ENCODE peak calls at places on chromosomes 7 and 10, in ten cellular contexts. One of them, this sample, is unnamed.

GRCh38 chr7:97495487-97495886 is 236.4 kb upstream of the TAC1 start:
- DNase-seq in HepG2: no peak
- DNase-seq in neural crest cell: no peak
- DNase-seq in progenitor cell of endocrine pancreas: no peak
- DNase-seq in spleen: no peak
- DNase-seq in OCI-LY7: no peak
- DNase-seq in foreskin keratinocyte: no peak
- DNase-seq in ovary: no peak
- DNase-seq in psoas muscle: no peak
- DNase-seq in cardiac muscle cell: no peak
- DNase-seq in this sample: no peak

GRCh38 chr10:7027913-7028808 is 382.7 kb downstream of the SFMBT2 start:
- DNase-seq in spleen: no peak
- DNase-seq in progenitor cell of endocrine pancreas: no peak
- DNase-seq in psoas muscle: no peak
- DNase-seq in ovary: no peak
- DNase-seq in HepG2: no peak
- DNase-seq in neural crest cell: no peak
- DNase-seq in foreskin keratinocyte: peak
- DNase-seq in OCI-LY7: no peak
- DNase-seq in cardiac muscle cell: peak
- DNase-seq in this sample: no peak

GRCh38 chr7:27424749-27425148 is 182.1 kb downstream of the EVX1 start:
- DNase-seq in OCI-LY7: no peak
- DNase-seq in ovary: no peak
- DNase-seq in progenitor cell of endocrine pancreas: no peak
- DNase-seq in foreskin keratinocyte: no peak
- DNase-seq in HepG2: no peak
- DNase-seq in psoas muscle: no peak
- DNase-seq in spleen: no peak
- DNase-seq in cardiac muscle cell: no peak
- DNase-seq in neural crest cell: no peak
- DNase-seq in this sample: no peak

GRCh38 chr10:96960872-96961271 is 128.8 kb downstream of the LCOR start:
- DNase-seq in HepG2: no peak
- DNase-seq in ovary: no peak
- DNase-seq in OCI-LY7: no peak
- DNase-seq in progenitor cell of endocrine pancreas: no peak
- DNase-seq in foreskin keratinocyte: no peak
- DNase-seq in cardiac muscle cell: no peak
- DNase-seq in neural crest cell: no peak
- DNase-seq in psoas muscle: no peak
- DNase-seq in spleen: no peak
- DNase-seq in this sample: no peak

GRCh38 chr7:24702674-24703235 is 54.5 kb downstream of the GSDME start:
- DNase-seq in cardiac muscle cell: peak
- DNase-seq in ovary: no peak
- DNase-seq in foreskin keratinocyte: no peak
- DNase-seq in progenitor cell of endocrine pancreas: no peak
- DNase-seq in HepG2: no peak
- DNase-seq in psoas muscle: no peak
- DNase-seq in neural crest cell: no peak
- DNase-seq in spleen: peak
- DNase-seq in OCI-LY7: no peak
- DNase-seq in this sample: no peak

GRCh38 chr10:44195120-44196007 is 189.5 kb downstream of the CXCL12 start:
- DNase-seq in OCI-LY7: no peak
- DNase-seq in foreskin keratinocyte: peak
- DNase-seq in psoas muscle: peak
- DNase-seq in HepG2: peak
- DNase-seq in ovary: peak
- DNase-seq in progenitor cell of endocrine pancreas: no peak
- DNase-seq in cardiac muscle cell: peak
- DNase-seq in spleen: no peak
- DNase-seq in neural crest cell: no peak
- DNase-seq in this sample: no peak

GRCh38 chr10:28177944-28178637 is 124.8 kb downstream of the MPP7 start:
- DNase-seq in ovary: no peak
- DNase-seq in progenitor cell of endocrine pancreas: no peak
- DNase-seq in spleen: no peak
- DNase-seq in neural crest cell: no peak
- DNase-seq in HepG2: no peak
- DNase-seq in cardiac muscle cell: no peak
- DNase-seq in foreskin keratinocyte: no peak
- DNase-seq in psoas muscle: no peak
- DNase-seq in OCI-LY7: peak
- DNase-seq in this sample: no peak

GRCh38 chr7:17983238-17984088 is 43.2 kb upstream of the SNX13 start:
- DNase-seq in spleen: no peak
- DNase-seq in foreskin keratinocyte: no peak
- DNase-seq in progenitor cell of endocrine pancreas: no peak
- DNase-seq in ovary: no peak
- DNase-seq in psoas muscle: no peak
- DNase-seq in OCI-LY7: no peak
- DNase-seq in cardiac muscle cell: no peak
- DNase-seq in neural crest cell: no peak
- DNase-seq in HepG2: no peak
- DNase-seq in this sample: no peak

GRCh38 chr7:90931996-90932912 is 332.0 kb upstream of the FZD1 start:
- DNase-seq in spleen: no peak
- DNase-seq in psoas muscle: no peak
- DNase-seq in OCI-LY7: peak
- DNase-seq in cardiac muscle cell: peak
- DNase-seq in progenitor cell of endocrine pancreas: no peak
- DNase-seq in foreskin keratinocyte: no peak
- DNase-seq in ovary: no peak
- DNase-seq in neural crest cell: no peak
- DNase-seq in HepG2: no peak
- DNase-seq in this sample: no peak

GRCh38 chr7:148987751-148988512 is 40.4 kb downstream of the PDIA4 start:
- DNase-seq in HepG2: no peak
- DNase-seq in neural crest cell: no peak
- DNase-seq in ovary: no peak
- DNase-seq in OCI-LY7: peak
- DNase-seq in psoas muscle: no peak
- DNase-seq in foreskin keratinocyte: no peak
- DNase-seq in progenitor cell of endocrine pancreas: no peak
- DNase-seq in cardiac muscle cell: no peak
- DNase-seq in spleen: peak
- DNase-seq in this sample: peak

GRCh38 chr7:111486472-111487142 is 75.7 kb downstream of the IMMP2L start:
- DNase-seq in cardiac muscle cell: peak
- DNase-seq in foreskin keratinocyte: no peak
- DNase-seq in HepG2: peak
- DNase-seq in neural crest cell: no peak
- DNase-seq in ovary: no peak
- DNase-seq in OCI-LY7: peak
- DNase-seq in progenitor cell of endocrine pancreas: no peak
- DNase-seq in psoas muscle: no peak
- DNase-seq in spleen: no peak
- DNase-seq in this sample: peak

GRCh38 chr7:149207324-149208035 is 12.1 kb downstream of the ZNF282 start:
- DNase-seq in ovary: no peak
- DNase-seq in neural crest cell: no peak
- DNase-seq in HepG2: no peak
- DNase-seq in OCI-LY7: no peak
- DNase-seq in progenitor cell of endocrine pancreas: no peak
- DNase-seq in psoas muscle: peak
- DNase-seq in spleen: peak
- DNase-seq in cardiac muscle cell: no peak
- DNase-seq in foreskin keratinocyte: no peak
- DNase-seq in this sample: no peak

GRCh38 chr7:151599401-151600227 is 79.9 kb upstream of the RHEB start:
- DNase-seq in ovary: peak
- DNase-seq in HepG2: no peak
- DNase-seq in progenitor cell of endocrine pancreas: no peak
- DNase-seq in spleen: no peak
- DNase-seq in OCI-LY7: no peak
- DNase-seq in foreskin keratinocyte: peak
- DNase-seq in neural crest cell: no peak
- DNase-seq in cardiac muscle cell: peak
- DNase-seq in psoas muscle: no peak
- DNase-seq in this sample: no peak

GRCh38 chr10:29392376-29393021 is 103.6 kb downstream of the LYZL1 start:
- DNase-seq in HepG2: peak
- DNase-seq in foreskin keratinocyte: no peak
- DNase-seq in ovary: peak
- DNase-seq in cardiac muscle cell: peak
- DNase-seq in OCI-LY7: peak
- DNase-seq in spleen: no peak
- DNase-seq in neural crest cell: peak
- DNase-seq in progenitor cell of endocrine pancreas: no peak
- DNase-seq in psoas muscle: no peak
- DNase-seq in this sample: peak

GRCh38 chr7:95420996-95421846 is 13.6 kb downstream of the PON2 start:
- DNase-seq in HepG2: no peak
- DNase-seq in cardiac muscle cell: peak
- DNase-seq in neural crest cell: no peak
- DNase-seq in OCI-LY7: no peak
- DNase-seq in progenitor cell of endocrine pancreas: no peak
- DNase-seq in foreskin keratinocyte: no peak
- DNase-seq in ovary: no peak
- DNase-seq in spleen: no peak
- DNase-seq in psoas muscle: no peak
- DNase-seq in this sample: no peak

GRCh38 chr10:103812004-103812403 is 43.4 kb downstream of the SH3PXD2A start:
- DNase-seq in neural crest cell: no peak
- DNase-seq in cardiac muscle cell: no peak
- DNase-seq in OCI-LY7: no peak
- DNase-seq in HepG2: no peak
- DNase-seq in psoas muscle: peak
- DNase-seq in foreskin keratinocyte: no peak
- DNase-seq in spleen: peak
- DNase-seq in progenitor cell of endocrine pancreas: no peak
- DNase-seq in ovary: no peak
- DNase-seq in this sample: no peak

GRCh38 chr10:132938472-132939329 is 3.7 kb downstream of the CFAP46 start:
- DNase-seq in progenitor cell of endocrine pancreas: no peak
- DNase-seq in OCI-LY7: peak
- DNase-seq in foreskin keratinocyte: no peak
- DNase-seq in psoas muscle: no peak
- DNase-seq in cardiac muscle cell: peak
- DNase-seq in spleen: peak
- DNase-seq in neural crest cell: no peak
- DNase-seq in ovary: no peak
- DNase-seq in HepG2: peak
- DNase-seq in this sample: peak

GRCh38 chr10:131115321-131115720 is 196.2 kb downstream of the TCERG1L start:
- DNase-seq in psoas muscle: no peak
- DNase-seq in HepG2: no peak
- DNase-seq in cardiac muscle cell: no peak
- DNase-seq in OCI-LY7: no peak
- DNase-seq in spleen: no peak
- DNase-seq in neural crest cell: no peak
- DNase-seq in progenitor cell of endocrine pancreas: no peak
- DNase-seq in foreskin keratinocyte: no peak
- DNase-seq in ovary: no peak
- DNase-seq in this sample: no peak

GRCh38 chr7:90461216-90461615 is 8.2 kb upstream of the PTTG1IP2 start:
- DNase-seq in OCI-LY7: no peak
- DNase-seq in ovary: no peak
- DNase-seq in cardiac muscle cell: peak
- DNase-seq in HepG2: no peak
- DNase-seq in psoas muscle: no peak
- DNase-seq in progenitor cell of endocrine pancreas: no peak
- DNase-seq in foreskin keratinocyte: no peak
- DNase-seq in neural crest cell: no peak
- DNase-seq in spleen: no peak
- DNase-seq in this sample: no peak

GRCh38 chr10:14952851-14953451 is 945 bp downstream of the DCLRE1C start:
- DNase-seq in psoas muscle: no peak
- DNase-seq in neural crest cell: no peak
- DNase-seq in spleen: no peak
- DNase-seq in HepG2: no peak
- DNase-seq in foreskin keratinocyte: peak
- DNase-seq in OCI-LY7: peak
- DNase-seq in progenitor cell of endocrine pancreas: no peak
- DNase-seq in cardiac muscle cell: no peak
- DNase-seq in ovary: no peak
- DNase-seq in this sample: no peak
- TF ChIP-seq CTCF in psoas muscle: no peak
- TF ChIP-seq CTCF in neural crest cell: no peak
- TF ChIP-seq CTCF in spleen: no peak
- TF ChIP-seq CTCF in HepG2: peak
- TF ChIP-seq CTCF in foreskin keratinocyte: peak
- TF ChIP-seq CTCF in OCI-LY7: peak
- TF ChIP-seq CTCF in progenitor cell of endocrine pancreas: no peak
- TF ChIP-seq CTCF in cardiac muscle cell: no peak
- TF ChIP-seq CTCF in ovary: no peak
- TF ChIP-seq CTCF in this sample: no peak

GRCh38 chr10:109018892-109019507 is 904.3 kb downstream of the XPNPEP1 start:
- DNase-seq in neural crest cell: no peak
- DNase-seq in progenitor cell of endocrine pancreas: no peak
- DNase-seq in OCI-LY7: peak
- DNase-seq in HepG2: no peak
- DNase-seq in psoas muscle: no peak
- DNase-seq in spleen: no peak
- DNase-seq in cardiac muscle cell: peak
- DNase-seq in foreskin keratinocyte: peak
- DNase-seq in ovary: no peak
- DNase-seq in this sample: no peak
- TF ChIP-seq CTCF in neural crest cell: no peak
- TF ChIP-seq CTCF in progenitor cell of endocrine pancreas: no peak
- TF ChIP-seq CTCF in OCI-LY7: peak
- TF ChIP-seq CTCF in HepG2: no peak
- TF ChIP-seq CTCF in psoas muscle: no peak
- TF ChIP-seq CTCF in spleen: no peak
- TF ChIP-seq CTCF in cardiac muscle cell: no peak
- TF ChIP-seq CTCF in foreskin keratinocyte: peak
- TF ChIP-seq CTCF in ovary: no peak
- TF ChIP-seq CTCF in this sample: no peak

DNA sequence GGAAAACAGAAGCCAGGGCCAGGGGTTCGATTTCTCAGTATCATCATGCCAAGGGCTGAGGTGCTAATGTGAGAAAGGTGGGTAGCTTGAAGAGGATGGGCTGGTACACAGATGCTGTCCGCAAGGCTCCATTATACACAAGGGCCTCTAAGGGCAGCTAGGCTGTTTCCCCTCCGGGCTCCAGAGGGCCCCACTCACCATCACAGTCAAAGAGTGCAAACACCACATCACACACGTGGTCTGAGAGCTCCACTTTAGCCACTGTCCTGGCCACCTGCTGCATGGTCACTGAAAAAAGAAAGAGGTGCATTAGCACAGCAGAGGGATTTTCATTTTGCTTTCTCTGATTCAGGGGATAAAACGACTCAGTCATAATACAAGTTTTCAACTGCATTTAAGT is 20.9 kb upstream of the DNAJB12 start:
- DNase-seq in foreskin keratinocyte: no peak
- DNase-seq in HepG2: peak
- DNase-seq in OCI-LY7: no peak
- DNase-seq in cardiac muscle cell: peak
- DNase-seq in progenitor cell of endocrine pancreas: no peak
- DNase-seq in spleen: no peak
- DNase-seq in psoas muscle: no peak
- DNase-seq in neural crest cell: no peak
- DNase-seq in ovary: no peak
- DNase-seq in this sample: no peak
- TF ChIP-seq CTCF in foreskin keratinocyte: peak
- TF ChIP-seq CTCF in HepG2: peak
- TF ChIP-seq CTCF in OCI-LY7: peak
- TF ChIP-seq CTCF in cardiac muscle cell: peak
- TF ChIP-seq CTCF in progenitor cell of endocrine pancreas: peak
- TF ChIP-seq CTCF in spleen: no peak
- TF ChIP-seq CTCF in psoas muscle: no peak
- TF ChIP-seq CTCF in neural crest cell: peak
- TF ChIP-seq CTCF in ovary: no peak
- TF ChIP-seq CTCF in this sample: no peak

GRCh38 chr10:123897146-123897545 is 5.5 kb upstream of the CPXM2 start:
- DNase-seq in psoas muscle: no peak
- DNase-seq in progenitor cell of endocrine pancreas: no peak
- DNase-seq in OCI-LY7: peak
- DNase-seq in spleen: no peak
- DNase-seq in cardiac muscle cell: no peak
- DNase-seq in HepG2: no peak
- DNase-seq in neural crest cell: no peak
- DNase-seq in foreskin keratinocyte: no peak
- DNase-seq in ovary: no peak
- DNase-seq in this sample: no peak
- TF ChIP-seq CTCF in psoas muscle: no peak
- TF ChIP-seq CTCF in progenitor cell of endocrine pancreas: peak
- TF ChIP-seq CTCF in OCI-LY7: peak
- TF ChIP-seq CTCF in spleen: no peak
- TF ChIP-seq CTCF in cardiac muscle cell: peak
- TF ChIP-seq CTCF in HepG2: no peak
- TF ChIP-seq CTCF in neural crest cell: peak
- TF ChIP-seq CTCF in foreskin keratinocyte: peak
- TF ChIP-seq CTCF in ovary: no peak
- TF ChIP-seq CTCF in this sample: no peak

This sample was measured in nephron progenitor cell.